ENCODE peak calls at places on chromosomes 5 and 9, in seven cellular contexts. G is GM23248; V is PC-9; W is mucosa of descending colon; I is CD8-positive, alpha-beta memory T cell; H is CD8-positive, alpha-beta T cell; O is iPS DF 6.9. U is an unnamed sample.

GRCh38 chr9:98074119-98074990 is 17.8 kb downstream of the NANS start:
- DNase-seq in G (peak; percentile 73), V (peak; percentile 49), W (no peak), I (peak; percentile 58), H (peak; percentile 58), O (no peak), U (peak; percentile 67)

GRCh38 chr5:124704594-124705284 is 41.7 kb downstream of the ZNF608 start:
- DNase-seq in G (no peak), V (no peak), W (no peak), I (no peak), H (no peak), O (no peak), U (no peak)

GRCh38 chr5:59793000-59793399 is 100.5 kb downstream of the PDE4D start:
- DNase-seq in G (peak; percentile 95), V (peak; percentile 90), W (no peak), I (no peak), H (no peak), O (no peak), U (no peak)

GRCh38 chr5:126676195-126676624 is 75.5 kb downstream of the PHAX start:
- DNase-seq in G (peak; percentile 72), V (peak; percentile 46), W (no peak), I (peak; percentile 40), H (peak; percentile 56), O (peak; percentile 82), U (peak; percentile 16)

GRCh38 chr5:148932355-148932935 is 106.0 kb downstream of the ADRB2 start:
- DNase-seq in G (peak; percentile 31), V (no peak), W (no peak), I (no peak), H (no peak), O (no peak), U (no peak)

GRCh38 chr9:12785251-12785880 is 10.5 kb downstream of the LURAP1L start:
- DNase-seq in G (peak; percentile 47), V (peak; percentile 80), W (peak; percentile 58), I (no peak), H (no peak), O (no peak), U (no peak)

GRCh38 chr5:150512368-150512747 is 4.4 kb downstream of the NDST1 start:
- DNase-seq in G (peak; percentile 61), V (no peak), W (no peak), I (no peak), H (no peak), O (no peak), U (no peak)

GRCh38 chr9:133956520-133957076 is 35.5 kb downstream of the VAV2 start:
- DNase-seq in G (peak; percentile 49), V (no peak), W (peak; percentile 52), I (no peak), H (no peak), O (no peak), U (no peak)

GRCh38 chr9:87793292-87793691 is 67.4 kb downstream of the CTSL start:
- DNase-seq in G (peak; percentile 96), V (peak; percentile 92), W (no peak), I (no peak), H (no peak), O (no peak), U (no peak)

GRCh38 chr5:131610198-131611063 is 24.6 kb downstream of the RAPGEF6 start:
- DNase-seq in G (peak; percentile 66), V (peak; percentile 70), W (no peak), I (no peak), H (no peak), O (no peak), U (no peak)

GRCh38 chr9:19934301-19934868 is 145.5 kb upstream of the SLC24A2 start:
- DNase-seq in G (peak; percentile 74), V (no peak), W (peak; percentile 44), I (no peak), H (no peak), O (no peak), U (no peak)

GRCh38 chr5:78929833-78930232 is 55.3 kb downstream of the ARSB start:
- DNase-seq in G (no peak), V (no peak), W (no peak), I (no peak), H (no peak), O (no peak), U (no peak)

GRCh38 chr5:121503111-121503840 is 348.4 kb upstream of the FTMT start:
- DNase-seq in G (peak; percentile 3), V (peak; percentile 49), W (no peak), I (no peak), H (no peak), O (peak; percentile 35), U (no peak)

GRCh38 chr9:94692601-94693000 is 33.9 kb upstream of the AOPEP start:
- DNase-seq in G (no peak), V (peak; percentile 54), W (no peak), I (no peak), H (no peak), O (no peak), U (no peak)

GRCh38 chr5:144017631-144018030 is 152.8 kb downstream of the YIPF5 start:
- DNase-seq in G (peak; percentile 34), V (no peak), W (no peak), I (no peak), H (no peak), O (no peak), U (no peak)

GRCh38 chr5:144011348-144011861 is 159.1 kb downstream of the YIPF5 start:
- DNase-seq in G (no peak), V (no peak), W (no peak), I (no peak), H (no peak), O (peak; percentile 11), U (no peak)

GRCh38 chr5:144017119-144017518 is 153.3 kb downstream of the YIPF5 start:
- DNase-seq in G (no peak), V (no peak), W (no peak), I (no peak), H (no peak), O (no peak), U (no peak)

DNA sequence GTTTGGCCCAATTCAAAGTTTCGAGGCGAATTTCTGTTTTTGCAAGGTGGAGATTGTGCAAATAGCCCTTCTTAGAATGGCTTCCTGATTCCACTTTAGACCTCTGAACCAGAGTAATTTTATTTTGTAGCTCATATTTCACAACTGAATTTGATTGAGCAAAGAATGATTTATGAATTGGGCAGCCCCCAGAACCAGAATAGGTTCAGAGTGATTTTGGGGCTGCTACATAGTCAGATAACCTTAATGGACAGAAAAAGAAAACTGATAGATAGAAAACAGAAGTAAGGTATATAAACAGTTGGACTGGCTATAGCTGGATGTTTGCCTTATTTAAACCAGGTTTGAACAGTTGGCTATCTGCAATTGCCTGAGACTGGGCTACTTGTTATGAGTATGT is 156.6 kb downstream of the YIPF5 start:
- DNase-seq in G (no peak), V (no peak), W (no peak), I (no peak), H (no peak), O (no peak), U (no peak)
- H3K9me3 ChIP-seq in G (no peaks in the 10 kb centered on the region), V (no peaks in the 10 kb centered on the region), W (peaks cover 9% of the 10 kb centered on the region), I (no peaks in the 10 kb centered on the region), H (no peaks in the 10 kb centered on the region), O (peaks cover 4% of the 10 kb centered on the region), U (no peaks in the 10 kb centered on the region)

DNA sequence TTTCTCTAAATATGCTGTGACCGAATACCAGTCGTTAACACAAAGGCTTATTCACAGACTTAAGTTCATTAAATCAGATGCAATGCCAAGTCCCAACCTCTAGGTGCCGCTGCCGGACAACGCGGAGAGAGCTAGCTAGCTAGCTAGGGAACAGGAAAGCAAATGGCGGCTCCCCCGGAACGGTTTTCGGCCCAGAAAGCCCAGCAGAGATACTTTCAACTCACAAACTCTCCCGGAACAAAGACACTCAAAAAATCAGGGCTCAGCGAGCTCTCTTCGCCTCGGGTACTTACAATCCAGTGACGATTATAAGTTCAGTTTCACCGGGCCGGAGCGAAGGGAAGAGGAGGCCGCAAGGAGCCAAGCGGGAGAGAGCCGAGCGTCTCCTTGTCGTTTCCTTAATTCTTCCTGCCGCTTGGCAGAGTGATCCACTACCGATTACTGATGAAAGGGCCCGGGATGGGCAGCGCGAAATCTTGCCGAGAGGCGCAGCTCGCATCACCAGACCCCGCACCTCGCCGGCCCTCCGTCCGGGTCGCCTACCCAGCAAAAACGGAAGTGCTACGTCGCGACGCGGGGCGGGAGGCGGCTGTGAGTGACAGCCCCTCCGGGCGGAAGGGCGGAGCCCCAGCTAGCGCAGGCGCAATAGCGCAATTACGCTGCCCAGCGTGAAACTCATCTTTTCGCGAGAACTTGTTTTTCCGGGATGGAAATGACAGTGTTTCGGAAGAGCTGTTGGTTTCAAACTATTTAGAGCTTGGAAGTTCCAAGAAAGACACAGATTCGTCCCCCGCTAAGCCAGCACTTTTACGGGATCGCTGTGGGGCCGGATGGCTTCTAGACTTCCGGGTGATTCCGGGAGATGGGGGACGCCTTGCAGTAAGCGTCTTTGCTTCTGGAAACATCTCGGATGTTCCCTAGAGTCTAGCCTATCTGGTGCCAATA is at the start of gene TAF7:
- DNase-seq in G (peak; percentile 97), V (peak; percentile 75), W (peak; percentile 95), I (peak; percentile 89), H (peak; percentile 91), O (peak; percentile 84), U (peak; percentile 86)
- H3K9me3 ChIP-seq in G (peaks cover 7% of the 10 kb centered on the region), V (peaks cover 56% of the 10 kb centered on the region), W (peaks cover 60% of the 10 kb centered on the region), I (peaks cover 47% of the 10 kb centered on the region), H (peaks cover 39% of the 10 kb centered on the region), O (no peaks in the 10 kb centered on the region), U (peaks cover 30% of the 10 kb centered on the region)

GRCh38 chr9:135000647-135001245 is 83.0 kb upstream of the FCN1 start:
- DNase-seq in G (no peak), V (no peak), W (no peak), I (no peak), H (no peak), O (no peak), U (no peak)

GRCh38 chr9:135006911-135007570 is 80.4 kb upstream of the OLFM1 start:
- DNase-seq in G (no peak), V (no peak), W (no peak), I (no peak), H (no peak), O (no peak), U (no peak)

GRCh38 chr9:135004772-135005171 is 82.7 kb upstream of the OLFM1 start:
- DNase-seq in G (no peak), V (no peak), W (no peak), I (no peak), H (no peak), O (no peak), U (no peak)

GRCh38 chr9:135001526-135001925 is 83.8 kb upstream of the FCN1 start:
- DNase-seq in G (no peak), V (no peak), W (no peak), I (no peak), H (no peak), O (no peak), U (no peak)

GRCh38 chr9:135002336-135002735 is 84.6 kb upstream of the FCN1 start:
- DNase-seq in G (no peak), V (no peak), W (no peak), I (no peak), H (no peak), O (no peak), U (no peak)
- H3K9me3 ChIP-seq in G (no peaks in the 10 kb centered on the region), V (peaks cover 5% of the 10 kb centered on the region), W (peaks cover 20% of the 10 kb centered on the region), I (no peaks in the 10 kb centered on the region), H (no peaks in the 10 kb centered on the region), O (peaks cover 10% of the 10 kb centered on the region), U (no peaks in the 10 kb centered on the region)

GRCh38 chr5:89584339-89584956 is 701.5 kb upstream of the MEF2C start:
- DNase-seq in G (peak; percentile 83), V (peak; percentile 39), W (no peak), I (no peak), H (no peak), O (no peak), U (no peak)

GRCh38 chr5:89580976-89581375 is 698.0 kb upstream of the MEF2C start:
- DNase-seq in G (no peak), V (no peak), W (no peak), I (no peak), H (no peak), O (no peak), U (no peak)

GRCh38 chr5:89582768-89583339 is 699.9 kb upstream of the MEF2C start:
- DNase-seq in G (peak; percentile 30), V (no peak), W (no peak), I (no peak), H (no peak), O (no peak), U (no peak)

GRCh38 chr5:89583534-89583933 is 700.5 kb upstream of the MEF2C start:
- DNase-seq in G (no peak), V (no peak), W (no peak), I (no peak), H (no peak), O (no peak), U (no peak)
- H3K9me3 ChIP-seq in G (no peaks in the 10 kb centered on the region), V (no peaks in the 10 kb centered on the region), W (no peaks in the 10 kb centered on the region), I (no peaks in the 10 kb centered on the region), H (no peaks in the 10 kb centered on the region), O (no peaks in the 10 kb centered on the region), U (no peaks in the 10 kb centered on the region)